ENCODE peak calls at places on chromosomes 5 and 9, in four cellular contexts. U is mesothelial cell of epicardium, M is upper lobe of right lung, T is bronchial epithelial cell. R is an unnamed sample.

GRCh38 chr5:173802670-173803165 is 85.4 kb upstream of the CPEB4 start:
- DNase-seq in U (no peak), M (peak), T (peak), R (peak)

GRCh38 chr9:14710804-14711203 is 11.7 kb downstream of the CER1 start:
- DNase-seq in U (no peak), M (no peak), T (peak), R (peak)

GRCh38 chr5:149345892-149346222 is 558 bp downstream of the GRPEL2 start:
- DNase-seq in U (no peak), M (no peak), T (peak), R (peak)

GRCh38 chr9:5798581-5798980 is 34.3 kb downstream of the ERMP1 start:
- DNase-seq in U (no peak), M (no peak), T (no peak), R (no peak)

GRCh38 chr5:139677404-139678282 is 29.5 kb downstream of the CXXC5 start:
- DNase-seq in U (no peak), M (no peak), T (no peak), R (no peak)

GRCh38 chr5:64229163-64229774 is 63.6 kb downstream of the RNF180 start:
- DNase-seq in U (no peak), M (no peak), T (peak), R (peak)

GRCh38 chr5:84260140-84260539 is 124.5 kb downstream of the EDIL3 start:
- DNase-seq in U (no peak), M (no peak), T (no peak), R (no peak)

GRCh38 chr5:68303038-68303738 is 87.6 kb downstream of the PIK3R1 start:
- DNase-seq in U (no peak), M (no peak), T (peak), R (no peak)

GRCh38 chr9:98865284-98865683 is 57.8 kb downstream of the GALNT12 start:
- DNase-seq in U (no peak), M (no peak), T (no peak), R (no peak)

GRCh38 chr5:135489466-135490244 is 37.5 kb upstream of the TIFAB start:
- DNase-seq in U (peak), M (no peak), T (no peak), R (no peak)

DNA sequence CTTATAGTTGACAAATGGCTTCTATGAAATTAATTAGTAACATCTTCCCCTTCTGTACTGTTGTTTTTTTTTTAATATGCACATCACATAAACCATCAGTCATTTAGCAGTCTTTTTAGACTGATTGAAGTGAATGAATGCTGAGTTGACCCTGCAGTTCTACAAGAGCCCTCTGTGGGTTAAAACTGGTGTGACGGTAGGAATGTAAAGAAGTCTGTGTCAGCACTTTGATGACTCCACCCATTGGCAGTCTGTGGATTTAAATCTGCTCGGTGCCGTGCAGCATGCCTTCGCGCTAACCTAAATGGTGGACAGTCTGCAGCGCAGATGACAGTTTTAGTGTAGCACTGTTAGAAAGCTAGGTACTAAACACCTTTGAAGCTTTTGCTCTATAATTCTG is 3.1 kb downstream of the GTF3C4 start:
- DNase-seq in U (no peak), M (no peak), T (peak), R (peak)
- TF ChIP-seq CTCF in U (peak), M (no peak), T (peak), R (peak)

DNA sequence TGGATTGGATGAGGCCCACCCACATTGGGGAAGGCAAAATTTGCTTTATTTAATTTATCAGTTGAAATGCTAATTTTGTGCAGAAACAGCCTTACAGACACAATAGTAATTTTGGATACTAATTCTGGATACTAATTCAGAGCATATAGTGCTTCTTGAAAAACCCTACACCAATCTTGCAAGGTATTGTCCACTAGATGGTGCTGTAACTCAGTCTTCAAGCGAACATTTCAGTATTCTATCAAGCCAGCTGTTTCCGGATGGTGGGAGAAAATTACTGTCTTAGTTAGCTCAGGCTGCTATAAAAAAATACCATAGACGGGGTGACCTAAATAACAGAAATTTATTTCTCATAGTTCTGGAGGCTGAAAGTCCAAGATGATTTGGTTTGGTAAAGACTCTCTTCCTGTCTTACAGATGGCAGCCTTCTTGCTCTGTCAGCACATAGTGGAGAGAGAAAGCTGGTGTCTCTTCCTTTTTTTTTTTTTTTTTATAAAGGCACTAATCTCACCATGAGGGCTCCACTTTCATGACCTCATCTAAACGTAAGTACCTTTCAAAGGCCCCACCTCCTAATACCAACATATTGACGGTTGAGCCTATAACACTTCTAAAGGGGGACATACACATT is 1306.5 kb upstream of the CDH9 start:
- DNase-seq in U (no peak), M (no peak), T (peak), R (peak)
- TF ChIP-seq CTCF in U (peak), M (peak), T (peak), R (peak)

GRCh38 chr5:14895301-14895700 is 23.7 kb upstream of the ANKH start:
- DNase-seq in U (no peak), M (no peak), T (no peak), R (no peak)
- TF ChIP-seq CTCF in U (no peak), M (no peak), T (no peak), R (no peak)

DNA sequence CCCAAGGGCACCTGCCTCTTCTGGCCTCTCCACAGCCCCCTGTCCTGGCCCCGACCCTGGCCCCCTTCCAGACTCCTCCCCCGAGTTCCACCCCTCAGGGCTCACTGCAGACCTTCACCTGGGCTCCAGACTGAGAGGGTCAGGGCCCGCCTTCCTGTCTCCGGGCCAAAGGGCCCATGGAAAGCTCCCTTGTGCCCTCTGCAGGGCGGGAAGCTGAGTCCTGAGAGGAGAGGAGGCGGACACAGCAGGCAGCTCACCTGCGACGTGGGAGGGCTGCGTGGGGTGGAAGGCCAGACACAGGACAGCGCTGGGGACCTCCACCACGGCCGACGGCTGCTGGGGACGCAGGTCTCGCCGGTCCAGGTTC is 20.6 kb downstream of the DYNC2I2 start:
- DNase-seq in U (no peak), M (peak), T (no peak), R (peak)
- TF ChIP-seq CTCF in U (no peak), M (peak), T (peak), R (peak)

GRCh38 chr9:12988259-12988658 is 213.4 kb downstream of the LURAP1L start:
- DNase-seq in U (no peak), M (no peak), T (no peak), R (no peak)
- TF ChIP-seq CTCF in U (no peak), M (no peak), T (no peak), R (peak)

R was measured in PC-3.